ENCODE peak calls at places on chromosomes 12 and 14, in eight cellular contexts. Z is mammary epithelial cell, U is lower leg skin, S is kidney epithelial cell, N is fibroblast of pulmonary artery, H is NB4, D is cardiac fibroblast, G is HepG2. J is an unnamed sample.

GRCh38 chr14:59534361-59534987 is 42.1 kb downstream of the CCDC175 start:
- DNase-seq in Z (no peak), U (no peak), S (no peak), N (no peak), H (no peak), D (no peak), G (no peak), J (no peak)

GRCh38 chr12:108119126-108119973 is 9.7 kb upstream of the WSCD2 start:
- DNase-seq in Z (peak), U (no peak), S (no peak), N (no peak), H (no peak), D (no peak), G (no peak), J (no peak)

GRCh38 chr12:111450676-111451075 is 45.0 kb downstream of the SH2B3 start:
- DNase-seq in Z (no peak), U (peak), S (no peak), N (no peak), H (peak), D (no peak), G (no peak), J (no peak)

GRCh38 chr14:91369628-91370445 is 47.8 kb downstream of the CCDC88C start:
- DNase-seq in Z (peak), U (no peak), S (no peak), N (no peak), H (no peak), D (no peak), G (peak), J (no peak)

GRCh38 chr12:119713551-119714031 is 45.7 kb downstream of the PRKAB1 start:
- DNase-seq in Z (no peak), U (peak), S (no peak), N (no peak), H (no peak), D (no peak), G (no peak), J (no peak)

GRCh38 chr12:122980192-122981035 is at the start of gene ARL6IP4:
- DNase-seq in Z (peak), U (peak), S (no peak), N (peak), H (peak), D (peak), G (no peak), J (no peak)

GRCh38 chr14:101562659-101563351 is 1.5 kb downstream of the DIO3 start:
- DNase-seq in Z (no peak), U (no peak), S (no peak), N (no peak), H (no peak), D (no peak), G (no peak), J (no peak)

GRCh38 chr12:110424237-110424636 is 20.7 kb upstream of the ANAPC7 start:
- DNase-seq in Z (no peak), U (no peak), S (no peak), N (no peak), H (no peak), D (no peak), G (no peak), J (no peak)

GRCh38 chr14:92600318-92601053 is 86.9 kb downstream of the RIN3 start:
- DNase-seq in Z (peak), U (no peak), S (no peak), N (peak), H (peak), D (peak), G (no peak), J (peak)

GRCh38 chr12:12755923-12756322 is 29.5 kb upstream of the APOLD1 start:
- DNase-seq in Z (no peak), U (no peak), S (no peak), N (no peak), H (no peak), D (no peak), G (no peak), J (no peak)

GRCh38 chr12:79848321-79848720 is 86.6 kb downstream of the PPP1R12A start:
- DNase-seq in Z (no peak), U (no peak), S (no peak), N (peak), H (no peak), D (peak), G (no peak), J (no peak)

GRCh38 chr12:127599441-127599840 is 667.5 kb upstream of the TMEM132C start:
- DNase-seq in Z (no peak), U (no peak), S (no peak), N (no peak), H (no peak), D (no peak), G (no peak), J (no peak)

GRCh38 chr12:46472893-46473633 is 100.5 kb upstream of the SLC38A2 start:
- DNase-seq in Z (no peak), U (no peak), S (no peak), N (peak), H (no peak), D (peak), G (peak), J (peak)

GRCh38 chr12:1619599-1619998 is 9.4 kb upstream of the WNT5B start:
- DNase-seq in Z (no peak), U (peak), S (no peak), N (no peak), H (peak), D (no peak), G (no peak), J (no peak)

GRCh38 chr12:98422809-98423208 is 92.6 kb upstream of the TMPO start:
- DNase-seq in Z (peak), U (no peak), S (no peak), N (peak), H (no peak), D (no peak), G (peak), J (no peak)

GRCh38 chr14:105385698-105386365 is 12.5 kb upstream of the TEX22 start:
- DNase-seq in Z (no peak), U (no peak), S (no peak), N (no peak), H (no peak), D (no peak), G (no peak), J (no peak)

GRCh38 chr14:23568600-23569310 is 1.2 kb upstream of the AP1G2 start:
- DNase-seq in Z (no peak), U (peak), S (no peak), N (no peak), H (peak), D (no peak), G (peak), J (no peak)

GRCh38 chr12:117367006-117367638 is 5.7 kb upstream of the NOS1 start:
- DNase-seq in Z (peak), U (peak), S (peak), N (peak), H (peak), D (peak), G (peak), J (peak)

GRCh38 chr12:121819212-121819949 is 15.6 kb downstream of the SETD1B start:
- DNase-seq in Z (no peak), U (no peak), S (no peak), N (no peak), H (no peak), D (no peak), G (no peak), J (no peak)

GRCh38 chr12:72272731-72273498 is 745 bp downstream of the TRHDE start:
- DNase-seq in Z (peak), U (no peak), S (no peak), N (peak), H (no peak), D (no peak), G (no peak), J (peak)

GRCh38 chr14:42174357-42174756 is 567.7 kb downstream of the LRFN5 start:
- DNase-seq in Z (no peak), U (no peak), S (no peak), N (no peak), H (no peak), D (no peak), G (no peak), J (no peak)

GRCh38 chr14:76050797-76051392 is 65.3 kb downstream of the IFT43 start:
- DNase-seq in Z (peak), U (no peak), S (peak), N (peak), H (peak), D (peak), G (peak), J (peak)

GRCh38 chr12:132711169-132711843 is 664 bp downstream of the PGAM5 start:
- DNase-seq in Z (peak), U (no peak), S (no peak), N (peak), H (peak), D (peak), G (no peak), J (no peak)

GRCh38 chr12:120652671-120653435 is 12.4 kb downstream of the CABP1 start:
- DNase-seq in Z (no peak), U (no peak), S (no peak), N (no peak), H (no peak), D (no peak), G (no peak), J (peak)

GRCh38 chr14:99531221-99532096 is 50.2 kb downstream of the CCNK start:
- DNase-seq in Z (no peak), U (no peak), S (no peak), N (peak), H (no peak), D (peak), G (no peak), J (peak)

GRCh38 chr12:75784591-75784990 is 247.0 kb downstream of the PHLDA1 start:
- DNase-seq in Z (peak), U (peak), S (no peak), N (peak), H (peak), D (no peak), G (peak), J (peak)

GRCh38 chr14:30610719-30611388 is 11.3 kb upstream of the SCFD1 start:
- DNase-seq in Z (peak), U (peak), S (no peak), N (peak), H (peak), D (peak), G (peak), J (peak)

GRCh38 chr12:64181504-64182291 is 40.4 kb downstream of the KICS2 start:
- DNase-seq in Z (peak), U (no peak), S (peak), N (peak), H (peak), D (peak), G (peak), J (peak)

GRCh38 chr14:71225108-71225507 is 317.8 kb downstream of the PCNX1 start:
- DNase-seq in Z (no peak), U (no peak), S (no peak), N (peak), H (no peak), D (no peak), G (no peak), J (no peak)

GRCh38 chr12:5745251-5745888 is 199.7 kb downstream of the ANO2 start:
- DNase-seq in Z (peak), U (no peak), S (peak), N (peak), H (peak), D (peak), G (peak), J (peak)

GRCh38 chr14:99257122-99257672 is 14.8 kb downstream of the BCL11B start:
- DNase-seq in Z (no peak), U (no peak), S (no peak), N (no peak), H (no peak), D (no peak), G (no peak), J (no peak)

GRCh38 chr12:52020539-52021336 is 14.0 kb downstream of the TAMALIN start:
- DNase-seq in Z (no peak), U (peak), S (no peak), N (peak), H (peak), D (peak), G (peak), J (peak)

GRCh38 chr12:91194500-91194899 is 11.9 kb upstream of the DCN start:
- DNase-seq in Z (peak), U (no peak), S (no peak), N (peak), H (no peak), D (peak), G (no peak), J (peak)

GRCh38 chr12:92608418-92609091 is 94.2 kb upstream of the PLEKHG7 start:
- DNase-seq in Z (peak), U (no peak), S (no peak), N (peak), H (peak), D (peak), G (peak), J (peak)

GRCh38 chr14:75274899-75275569 is 3.6 kb upstream of the FOS start:
- DNase-seq in Z (no peak), U (peak), S (no peak), N (no peak), H (peak), D (no peak), G (no peak), J (no peak)

GRCh38 chr14:64873506-64874220 is 6.0 kb downstream of the SPTB start:
- DNase-seq in Z (no peak), U (no peak), S (no peak), N (no peak), H (no peak), D (no peak), G (no peak), J (peak)

GRCh38 chr12:53053223-53054111 is 3.6 kb downstream of the TNS2 start:
- DNase-seq in Z (peak), U (peak), S (no peak), N (no peak), H (peak), D (peak), G (peak), J (no peak)
- TF ChIP-seq CTCF in Z (peak), U (no peak), S (peak), N (peak), H (peak), D (peak), G (peak), J (peak)

DNA sequence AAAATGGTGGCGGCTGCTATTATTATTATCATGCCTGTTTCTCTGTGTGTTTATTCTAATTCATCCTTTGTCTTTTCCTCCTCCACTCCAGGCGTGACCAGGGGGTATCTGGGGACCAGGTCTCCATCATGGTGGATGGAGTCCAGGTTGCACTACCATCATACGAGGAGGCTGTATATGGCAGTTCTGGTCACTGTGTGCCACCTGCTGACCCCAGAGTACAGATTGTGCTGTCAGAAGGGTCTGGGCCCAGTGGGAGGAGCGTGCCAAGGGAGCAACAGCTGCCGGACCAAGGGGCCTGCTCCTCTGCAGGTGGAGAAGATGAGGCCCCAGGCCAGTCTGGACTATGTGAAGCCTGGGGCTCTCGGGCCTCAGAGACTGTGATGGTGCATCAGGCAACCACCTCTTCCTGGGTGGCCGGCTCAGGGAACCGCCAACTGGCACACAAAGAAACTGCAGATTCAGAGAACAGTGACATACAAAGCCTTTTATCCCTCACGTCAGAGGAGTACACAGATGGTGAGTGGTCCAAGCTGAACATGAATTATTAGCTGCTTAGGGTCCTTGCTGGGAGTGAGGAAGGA is 58.3 kb upstream of the SRSF5 start:
- DNase-seq in Z (no peak), U (peak), S (no peak), N (no peak), H (peak), D (no peak), G (peak), J (peak)
- TF ChIP-seq CTCF in Z (peak), U (no peak), S (peak), N (peak), H (peak), D (peak), G (peak), J (peak)

GRCh38 chr12:49536526-49537195 is 2.2 kb upstream of the KCNH3 start:
- DNase-seq in Z (no peak), U (no peak), S (no peak), N (no peak), H (peak), D (no peak), G (no peak), J (no peak)

GRCh38 chr12:49537231-49537708 is 1.6 kb upstream of the KCNH3 start:
- DNase-seq in Z (no peak), U (peak), S (no peak), N (no peak), H (no peak), D (no peak), G (no peak), J (no peak)

GRCh38 chr12:49538740-49539403 is at the start of gene KCNH3:
- DNase-seq in Z (peak), U (peak), S (no peak), N (peak), H (peak), D (peak), G (no peak), J (peak)

GRCh38 chr12:49539406-49540228 is 787 bp downstream of the KCNH3 start:
- DNase-seq in Z (no peak), U (peak), S (no peak), N (no peak), H (no peak), D (no peak), G (no peak), J (no peak)

DNA sequence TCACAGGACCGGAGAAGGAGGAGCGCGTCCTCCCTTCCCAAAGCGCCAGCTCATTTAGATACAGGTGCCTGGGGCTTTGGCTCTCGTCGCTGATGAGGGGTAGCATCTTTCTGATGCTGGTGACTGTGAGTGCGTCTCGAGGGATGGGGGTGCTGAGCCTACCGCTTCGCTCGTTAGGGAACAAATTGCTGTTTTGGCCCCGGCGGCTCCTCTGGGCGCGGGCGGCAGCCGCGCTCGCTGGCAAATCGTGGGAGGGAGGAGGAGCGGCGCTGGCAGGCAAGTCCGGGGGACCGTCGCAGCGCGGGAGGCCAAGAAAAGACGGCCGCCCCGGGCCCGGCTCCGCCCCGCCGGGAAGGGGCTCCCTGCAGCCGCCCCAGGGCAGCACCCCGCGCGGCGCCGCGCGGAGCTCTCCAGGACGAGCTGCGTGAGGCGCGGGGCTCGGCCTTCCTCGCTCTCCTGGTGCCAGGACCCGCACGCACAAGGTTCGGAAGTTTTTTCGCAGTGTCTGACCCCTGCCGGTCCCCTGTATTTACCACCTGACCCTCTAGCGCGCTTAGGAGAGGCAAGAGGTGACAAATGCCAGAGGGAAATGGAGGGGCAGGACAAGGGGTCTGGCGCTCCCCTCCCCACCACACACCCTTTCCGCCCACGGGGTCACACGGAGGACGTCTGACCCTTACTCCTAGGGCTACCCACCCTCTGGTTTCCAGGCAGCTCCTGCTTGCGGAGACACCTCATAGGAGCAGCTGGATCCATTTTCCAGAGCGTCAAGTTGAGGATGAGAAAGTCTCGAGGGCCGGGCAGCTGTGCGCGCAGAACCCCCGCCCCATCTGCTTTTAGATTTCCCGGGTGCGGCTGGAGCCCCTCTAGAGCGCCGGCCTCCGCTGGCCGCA is 875 bp upstream of the KCNH3 start:
- DNase-seq in Z (no peak), U (peak), S (no peak), N (no peak), H (peak), D (no peak), G (no peak), J (no peak)
- TF ChIP-seq CTCF in Z (no peak), U (no peak), S (no peak), N (no peak), H (no peak), D (no peak), G (peak), J (no peak)

GRCh38 chr14:77245820-77246219 is 25.2 kb downstream of the NGB start:
- DNase-seq in Z (no peak), U (no peak), S (no peak), N (no peak), H (no peak), D (no peak), G (no peak), J (no peak)
- TF ChIP-seq CTCF in Z (no peak), U (no peak), S (no peak), N (no peak), H (peak), D (no peak), G (no peak), J (no peak)

GRCh38 chr12:125351788-125352187 is 286.6 kb downstream of the AACS start:
- DNase-seq in Z (no peak), U (no peak), S (no peak), N (no peak), H (no peak), D (no peak), G (no peak), J (no peak)
- TF ChIP-seq CTCF in Z (no peak), U (no peak), S (no peak), N (no peak), H (peak), D (no peak), G (no peak), J (peak)

GRCh38 chr12:6960291-6961277 is 9.4 kb downstream of the PTPN6 start:
- DNase-seq in Z (no peak), U (peak), S (no peak), N (peak), H (peak), D (peak), G (no peak), J (peak)
- TF ChIP-seq CTCF in Z (peak), U (no peak), S (no peak), N (no peak), H (peak), D (no peak), G (peak), J (peak)

DNA sequence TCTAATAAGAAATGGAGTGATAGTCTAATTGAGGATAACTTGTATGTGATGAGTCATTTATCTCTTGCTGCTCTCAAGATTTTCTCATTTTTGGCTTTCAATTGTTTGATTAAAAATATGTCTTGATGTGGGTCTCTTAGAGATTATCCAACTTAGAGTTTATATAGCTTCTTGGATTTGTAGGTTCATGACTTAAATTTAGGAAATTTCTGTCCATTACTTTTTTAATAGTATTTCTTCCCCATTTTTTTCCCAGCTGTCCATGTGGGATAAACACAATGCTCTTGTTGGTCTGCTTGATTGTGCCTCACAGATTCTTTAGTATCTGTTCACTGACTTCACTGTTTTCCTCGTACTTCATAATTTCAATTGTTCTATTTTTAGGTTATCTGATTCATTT is 7.5 kb downstream of the OR6C65 start:
- DNase-seq in Z (no peak), U (no peak), S (no peak), N (no peak), H (no peak), D (peak), G (no peak), J (no peak)
- TF ChIP-seq CTCF in Z (no peak), U (no peak), S (no peak), N (no peak), H (no peak), D (no peak), G (no peak), J (no peak)

J was measured in HFFc6.